ENCODE peak calls at places on chromosomes 3 and 15, in nine cellular contexts. F is sigmoid colon, J is fibroblast of lung, Z is psoas muscle, G is mucosa of descending colon, N is heart left ventricle, V is adrenal gland, M is IMR-90, I is HCT116. K is an unnamed sample.

GRCh38 chr15:91278956-91279355 is 178.9 kb downstream of the SV2B start:
- DNase-seq in F (no peak), J (no peak), Z (no peak), G (no peak), N (no peak), V (no peak), M (no peak), I (no peak), K (peak; percentile 2)

GRCh38 chr3:13110678-13111116 is 37.5 kb upstream of the IQSEC1 start:
- DNase-seq in F (no peak), J (no peak), Z (no peak), G (peak; percentile 62), N (no peak), V (no peak), M (no peak), I (no peak), K (peak; percentile 58)

GRCh38 chr3:181689546-181689945 is 22.2 kb upstream of the SOX2 start:
- DNase-seq in F (no peak), J (no peak), Z (no peak), G (no peak), N (no peak), V (no peak), M (no peak), I (no peak), K (no peak)

GRCh38 chr3:66464512-66464894 is 36.3 kb downstream of the LRIG1 start:
- DNase-seq in F (no peak), J (peak; percentile 49), Z (no peak), G (no peak), N (no peak), V (no peak), M (peak; percentile 35), I (no peak), K (no peak)

GRCh38 chr3:106305127-106305526 is 436.3 kb upstream of the CBLB start:
- DNase-seq in F (no peak), J (no peak), Z (no peak), G (no peak), N (no peak), V (no peak), M (peak; percentile 13), I (no peak), K (peak; percentile 18)

GRCh38 chr3:52606373-52607085 is 70.1 kb downstream of the UQCC5 start:
- DNase-seq in F (no peak), J (peak; percentile 17), Z (no peak), G (no peak), N (peak; percentile 25), V (peak; percentile 47), M (peak; percentile 41), I (peak; percentile 89), K (peak; percentile 95)

GRCh38 chr3:149751551-149751950 is 738 bp downstream of the COMMD2 start:
- DNase-seq in F (no peak), J (no peak), Z (no peak), G (no peak), N (no peak), V (no peak), M (no peak), I (no peak), K (no peak)

GRCh38 chr3:60303160-60303559 is 948.1 kb downstream of the FHIT start:
- DNase-seq in F (no peak), J (peak; percentile 79), Z (no peak), G (no peak), N (no peak), V (no peak), M (peak; percentile 60), I (no peak), K (no peak)

GRCh38 chr3:176663819-176664218 is 533.5 kb downstream of the TBL1XR1 start:
- DNase-seq in F (no peak), J (peak; percentile 85), Z (no peak), G (no peak), N (no peak), V (no peak), M (peak; percentile 66), I (peak; percentile 33), K (peak; percentile 65)

GRCh38 chr3:120496278-120496975 is 45.6 kb upstream of the FSTL1 start:
- DNase-seq in F (no peak), J (peak; percentile 71), Z (no peak), G (no peak), N (no peak), V (peak; percentile 35), M (peak; percentile 88), I (no peak), K (peak; percentile 94)

GRCh38 chr3:111373861-111374260 is 168.1 kb upstream of the CD96 start:
- DNase-seq in F (no peak), J (no peak), Z (no peak), G (no peak), N (no peak), V (no peak), M (peak; percentile 12), I (no peak), K (peak; percentile 68)

GRCh38 chr3:16472593-16472992 is 40.9 kb downstream of the RFTN1 start:
- DNase-seq in F (no peak), J (no peak), Z (no peak), G (no peak), N (peak; percentile 18), V (no peak), M (no peak), I (no peak), K (no peak)

GRCh38 chr3:10006048-10006761 is 19.6 kb upstream of the EMC3 start:
- DNase-seq in F (peak; percentile 57), J (no peak), Z (no peak), G (no peak), N (no peak), V (no peak), M (no peak), I (no peak), K (no peak)

GRCh38 chr3:134370611-134371451 is 3.4 kb downstream of the AMOTL2 start:
- DNase-seq in F (peak; percentile 64), J (no peak), Z (no peak), G (no peak), N (no peak), V (no peak), M (no peak), I (no peak), K (no peak)

GRCh38 chr3:134372405-134373277 is 1.6 kb downstream of the AMOTL2 start:
- DNase-seq in F (peak; percentile 66), J (no peak), Z (no peak), G (no peak), N (no peak), V (no peak), M (peak; percentile 30), I (no peak), K (no peak)

GRCh38 chr3:134373278-134373941 is 837 bp downstream of the AMOTL2 start:
- DNase-seq in F (peak; percentile 95), J (peak; percentile 93), Z (peak; percentile 85), G (peak; percentile 73), N (peak; percentile 92), V (peak; percentile 85), M (peak; percentile 89), I (no peak), K (peak; percentile 77)

GRCh38 chr3:134369861-134370596 is 4.2 kb downstream of the AMOTL2 start:
- DNase-seq in F (peak; percentile 28), J (no peak), Z (no peak), G (no peak), N (no peak), V (no peak), M (no peak), I (no peak), K (no peak)

GRCh38 chr3:134371542-134372324 is 2.5 kb downstream of the AMOTL2 start:
- DNase-seq in F (peak; percentile 56), J (no peak), Z (no peak), G (no peak), N (no peak), V (no peak), M (peak; percentile 53), I (no peak), K (no peak)
- TF ChIP-seq CTCF in F (no peak), J (peak; percentile 1), Z (no peak), G (no peak), N (no peak), V (no peak), M (no peak), I (no peak), K (no peak)

GRCh38 chr15:75410196-75410595 is 41.3 kb downstream of the SIN3A start:
- DNase-seq in F (no peak), J (no peak), Z (no peak), G (no peak), N (no peak), V (no peak), M (no peak), I (no peak), K (no peak)
- H3K36me3 ChIP-seq in F (peaks cover 71% of the 10 kb centered on the region), J (peaks cover 10% of the 10 kb centered on the region), Z (peaks cover 89% of the 10 kb centered on the region), G (peaks cover 14% of the 10 kb centered on the region), N (peaks cover 100% of the 10 kb centered on the region), V (peaks cover 74% of the 10 kb centered on the region), M (peaks cover 55% of the 10 kb centered on the region), I (peaks cover 50% of the 10 kb centered on the region), K (peaks cover 19% of the 10 kb centered on the region)

GRCh38 chr3:4776399-4776979 is 202.7 kb upstream of the BHLHE40 start:
- DNase-seq in F (no peak), J (no peak), Z (no peak), G (no peak), N (no peak), V (no peak), M (no peak), I (no peak), K (peak; percentile 76)
- H3K4me3 ChIP-seq in F (no peak overlapping the region), J (no peak overlapping the region), Z (no peak overlapping the region), G (no peak overlapping the region), N (no peak overlapping the region), V (no peak overlapping the region), M (no peak overlapping the region), I (no peak overlapping the region), K (no peak overlapping the region)

DNA sequence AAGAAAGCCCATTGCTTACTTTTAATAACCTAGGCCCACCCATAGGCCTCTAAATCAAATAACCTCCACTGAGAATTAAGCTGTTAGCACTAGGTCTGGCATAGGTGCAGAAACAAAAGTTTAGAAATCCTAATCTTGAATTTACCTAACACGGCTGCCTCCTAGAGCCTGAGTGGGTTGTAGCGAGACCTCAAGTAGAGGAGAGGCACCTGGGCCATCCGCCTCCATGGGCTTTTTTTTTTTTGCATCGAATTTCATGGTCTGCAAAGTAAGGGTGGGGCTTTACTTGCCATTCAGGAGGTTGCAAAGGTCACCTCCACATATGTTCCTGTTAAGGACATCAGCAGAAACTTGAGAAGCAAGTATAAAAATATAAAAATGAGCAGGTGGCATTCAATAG is 6.6 kb upstream of the TPM1 start:
- DNase-seq in F (no peak), J (no peak), Z (no peak), G (no peak), N (no peak), V (no peak), M (no peak), I (no peak), K (peak; percentile 46)
- TF ChIP-seq CTCF in F (no peak), J (no peak), Z (peak; percentile 30), G (no peak), N (no peak), V (no peak), M (no peak), I (no peak), K (peak; percentile 42)

DNA sequence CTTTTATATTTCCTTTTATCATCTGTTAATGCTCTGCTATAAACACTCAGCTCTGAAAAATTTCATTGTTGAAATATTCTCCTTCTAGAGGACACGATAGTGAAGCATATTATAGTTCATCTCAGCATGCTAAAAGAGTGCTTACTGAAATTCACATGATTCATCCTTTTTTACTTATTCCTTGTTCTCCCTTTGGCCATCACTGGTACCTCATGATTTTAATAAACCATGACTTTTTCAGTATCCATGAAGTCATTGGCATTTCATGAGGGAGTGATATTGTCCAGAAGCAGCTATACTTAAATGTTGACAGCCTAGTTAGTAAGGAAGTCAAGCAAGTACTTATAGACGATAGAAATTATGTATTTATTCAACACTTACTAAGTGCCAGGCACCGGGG is 112.7 kb downstream of the PROS1 start:
- DNase-seq in F (no peak), J (no peak), Z (no peak), G (no peak), N (no peak), V (no peak), M (no peak), I (no peak), K (no peak)
- H3K36me3 ChIP-seq in F (no peaks in the 10 kb centered on the region), J (no peaks in the 10 kb centered on the region), Z (no peaks in the 10 kb centered on the region), G (no peaks in the 10 kb centered on the region), N (no peaks in the 10 kb centered on the region), V (no peaks in the 10 kb centered on the region), M (no peaks in the 10 kb centered on the region), I (no peaks in the 10 kb centered on the region), K (no peaks in the 10 kb centered on the region)

K was measured in bronchial epithelial cell.